ENCODE peak calls at places on chromosomes 7 and 10, in eight cellular contexts. W, R, A, I, T, Y, M and F are unnamed samples.

GRCh38 chr10:71255817-71256660 is 43.7 kb downstream of the UNC5B start:
- DNase-seq in R (no peak), W (no peak), I (peak), A (no peak), Y (peak), M (no peak), T (peak), F (peak)

GRCh38 chr10:6924166-6924565 is 344.1 kb upstream of the PRKCQ start:
- DNase-seq in T (no peak), Y (no peak), I (peak), A (no peak), W (no peak), R (no peak), M (no peak), F (peak)

GRCh38 chr7:1748076-1748750 is 78.1 kb downstream of the ELFN1 start:
- DNase-seq in M (no peak), A (no peak), I (no peak), Y (no peak), R (no peak), T (no peak), W (no peak), F (no peak)

GRCh38 chr7:103644319-103644718 is 198.3 kb upstream of the SLC26A5 start:
- DNase-seq in Y (no peak), I (no peak), R (no peak), M (no peak), T (no peak), A (no peak), W (no peak), F (no peak)

GRCh38 chr10:110040767-110041478 is 33.1 kb downstream of the ADD3 start:
- DNase-seq in M (no peak), R (no peak), I (no peak), A (no peak), Y (no peak), W (no peak), T (no peak), F (no peak)

GRCh38 chr10:106925187-106925586 is 239.3 kb downstream of the SORCS1 start:
- DNase-seq in W (no peak), A (no peak), T (no peak), R (no peak), I (no peak), Y (no peak), M (no peak), F (no peak)

GRCh38 chr10:9262770-9263169 is 1208.3 kb downstream of the GATA3 start:
- DNase-seq in A (no peak), I (no peak), Y (no peak), T (no peak), R (no peak), W (no peak), M (no peak), F (peak)

GRCh38 chr10:43058716-43059335 is 18.0 kb upstream of the RET start:
- DNase-seq in W (no peak), R (no peak), M (no peak), A (no peak), T (no peak), I (no peak), Y (peak), F (no peak)

GRCh38 chr7:2514473-2515423 is 4.8 kb upstream of the LFNG start:
- DNase-seq in I (no peak), R (no peak), T (no peak), A (no peak), M (no peak), Y (no peak), W (no peak), F (no peak)

GRCh38 chr10:117412469-117413005 is 37.3 kb upstream of the PDZD8 start:
- DNase-seq in A (no peak), T (no peak), R (no peak), M (no peak), W (peak), Y (no peak), I (no peak), F (no peak)

GRCh38 chr7:138738114-138738513 is 37.0 kb upstream of the SVOPL start:
- DNase-seq in M (no peak), T (no peak), R (no peak), W (no peak), Y (no peak), A (no peak), I (no peak), F (no peak)

GRCh38 chr7:111159426-111159825 is 68.5 kb downstream of the LRRN3 start:
- DNase-seq in Y (no peak), R (no peak), W (no peak), M (no peak), I (peak), A (no peak), T (no peak), F (no peak)

GRCh38 chr7:140230517-140230861 is 53.7 kb upstream of the KDM7A start:
- DNase-seq in Y (peak), I (peak), T (no peak), A (no peak), M (peak), W (peak), R (no peak), F (peak)

GRCh38 chr7:232571-233455 is 40.4 kb downstream of the FAM20C start:
- DNase-seq in A (no peak), R (no peak), Y (no peak), I (no peak), M (no peak), W (no peak), T (no peak), F (no peak)

GRCh38 chr10:113960617-113961260 is 82.9 kb upstream of the ADRB1 start:
- DNase-seq in T (no peak), W (peak), R (no peak), M (no peak), A (no peak), I (peak), Y (no peak), F (peak)

GRCh38 chr10:26721561-26721960 is 24.1 kb downstream of the PDSS1 start:
- DNase-seq in T (no peak), W (no peak), Y (no peak), R (no peak), A (no peak), M (no peak), I (no peak), F (no peak)

GRCh38 chr7:158396301-158396905 is 191.2 kb downstream of the PTPRN2 start:
- DNase-seq in R (no peak), A (no peak), M (no peak), T (no peak), W (no peak), Y (no peak), I (no peak), F (no peak)

GRCh38 chr7:2928256-2928612 is 84.1 kb upstream of the GNA12 start:
- DNase-seq in T (no peak), A (peak), W (peak), M (no peak), I (no peak), R (peak), Y (no peak), F (no peak)

GRCh38 chr10:119896061-119896655 is 3.6 kb downstream of the SEC23IP start:
- DNase-seq in M (no peak), A (no peak), T (no peak), W (no peak), R (no peak), Y (no peak), I (peak), F (peak)

GRCh38 chr10:11336703-11337102 is 274.7 kb downstream of the USP6NL start:
- DNase-seq in R (no peak), I (no peak), A (no peak), T (no peak), M (no peak), Y (no peak), W (no peak), F (no peak)

GRCh38 chr10:65846949-65847348 is 1078.9 kb upstream of the LRRTM3 start:
- DNase-seq in I (no peak), Y (no peak), W (no peak), A (no peak), M (no peak), T (no peak), R (no peak), F (no peak)

GRCh38 chr7:83119496-83119895 is 43.2 kb downstream of the PCLO start:
- DNase-seq in R (no peak), Y (no peak), I (peak), A (no peak), T (no peak), M (no peak), W (no peak), F (no peak)

GRCh38 chr10:4069491-4069890 is 284.5 kb upstream of the KLF6 start:
- DNase-seq in I (peak), W (no peak), A (no peak), T (no peak), M (no peak), R (no peak), Y (no peak), F (no peak)

GRCh38 chr10:52949899-52950298 is 177.3 kb upstream of the MBL2 start:
- DNase-seq in R (no peak), I (no peak), M (no peak), Y (no peak), A (no peak), T (no peak), W (no peak), F (peak)

GRCh38 chr10:4684434-4684833 is 141.6 kb upstream of the AKR1E2 start:
- DNase-seq in W (no peak), T (no peak), Y (no peak), R (no peak), A (no peak), I (peak), M (no peak), F (no peak)

GRCh38 chr7:28984631-28985030 is 26.5 kb upstream of the TRIL start:
- DNase-seq in I (peak), T (no peak), M (no peak), R (no peak), Y (peak), A (no peak), W (no peak), F (peak)

GRCh38 chr10:102656026-102656425 is 11.7 kb downstream of the TRIM8 start:
- DNase-seq in W (no peak), I (no peak), M (no peak), Y (no peak), T (no peak), A (no peak), R (no peak), F (no peak)

GRCh38 chr7:33669251-33669670 is 236.1 kb upstream of the BMPER start:
- DNase-seq in R (no peak), I (peak), Y (no peak), M (no peak), W (no peak), T (no peak), A (no peak), F (no peak)

GRCh38 chr10:23534328-23534727 is 95.5 kb downstream of the OTUD1 start:
- DNase-seq in W (no peak), R (no peak), M (no peak), A (no peak), Y (no peak), T (no peak), I (no peak), F (no peak)

GRCh38 chr7:54544356-54545240 is 2.4 kb downstream of the VSTM2A start:
- DNase-seq in A (no peak), T (no peak), R (no peak), Y (peak), W (no peak), M (peak), I (no peak), F (no peak)

GRCh38 chr10:62935022-62935421 is 118.9 kb upstream of the EGR2 start:
- DNase-seq in T (no peak), A (no peak), M (no peak), R (no peak), W (no peak), I (no peak), Y (no peak), F (no peak)

GRCh38 chr10:122326385-122326784 is 48.1 kb upstream of the PLEKHA1 start:
- DNase-seq in W (no peak), M (no peak), I (no peak), R (no peak), Y (no peak), T (no peak), A (no peak), F (no peak)

GRCh38 chr10:124005091-124005490 is 88.3 kb downstream of the CHST15 start:
- DNase-seq in M (peak), R (peak), Y (no peak), W (peak), T (no peak), I (no peak), A (no peak), F (no peak)
- TF ChIP-seq CTCF in M (no peak), R (no peak), Y (no peak), W (no peak), T (no peak), I (no peak), A (no peak), F (no peak)

DNA sequence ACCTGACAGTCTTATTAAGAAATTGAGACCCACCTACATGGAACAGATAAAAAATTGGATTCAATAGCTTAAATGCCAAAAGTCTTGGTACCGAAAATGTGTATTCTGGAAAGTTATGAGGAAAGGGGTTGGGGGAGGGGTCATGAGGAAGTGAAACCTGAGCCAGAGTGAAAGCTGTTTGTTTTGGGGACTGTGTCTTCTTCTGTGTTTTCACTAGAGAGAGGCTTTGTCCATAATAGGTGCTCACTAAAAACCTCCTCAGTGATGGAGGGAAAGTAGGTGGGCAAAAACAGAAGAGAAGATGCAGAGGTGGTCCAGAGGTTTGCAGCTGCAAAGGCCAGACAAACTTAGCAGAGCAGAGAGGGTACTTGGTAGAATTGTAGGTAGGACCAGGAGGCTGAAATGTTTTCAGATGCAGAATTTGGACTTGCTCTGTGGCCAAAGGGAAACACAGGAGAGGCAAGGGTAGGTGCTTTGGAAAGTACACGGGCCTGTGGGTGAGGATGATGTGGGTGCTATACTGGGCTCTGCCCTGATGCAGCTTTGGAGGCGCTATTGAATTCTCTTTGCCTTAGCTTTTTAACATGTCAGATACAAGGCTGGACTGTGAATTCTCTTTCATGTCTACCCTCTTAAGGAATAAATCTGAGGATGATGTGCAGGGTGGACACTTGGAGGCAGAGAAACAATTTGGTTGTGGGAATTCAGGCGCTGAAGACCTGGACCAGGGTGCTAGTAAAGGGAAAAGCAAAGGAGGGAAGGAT is 254.6 kb downstream of the PTEN start:
- DNase-seq in T (peak), A (no peak), R (no peak), I (peak), Y (peak), M (no peak), W (no peak), F (no peak)
- TF ChIP-seq CTCF in T (peak), A (no peak), R (no peak), I (peak), Y (peak), M (no peak), W (no peak), F (no peak)

GRCh38 chr7:43092819-43093218 is 19.6 kb upstream of the HECW1 start:
- DNase-seq in R (no peak), I (no peak), M (no peak), A (no peak), Y (no peak), T (no peak), W (no peak), F (no peak)

GRCh38 chr7:43099750-43100149 is 12.7 kb upstream of the HECW1 start:
- DNase-seq in M (no peak), A (no peak), R (no peak), I (no peak), Y (no peak), W (no peak), T (no peak), F (no peak)

DNA sequence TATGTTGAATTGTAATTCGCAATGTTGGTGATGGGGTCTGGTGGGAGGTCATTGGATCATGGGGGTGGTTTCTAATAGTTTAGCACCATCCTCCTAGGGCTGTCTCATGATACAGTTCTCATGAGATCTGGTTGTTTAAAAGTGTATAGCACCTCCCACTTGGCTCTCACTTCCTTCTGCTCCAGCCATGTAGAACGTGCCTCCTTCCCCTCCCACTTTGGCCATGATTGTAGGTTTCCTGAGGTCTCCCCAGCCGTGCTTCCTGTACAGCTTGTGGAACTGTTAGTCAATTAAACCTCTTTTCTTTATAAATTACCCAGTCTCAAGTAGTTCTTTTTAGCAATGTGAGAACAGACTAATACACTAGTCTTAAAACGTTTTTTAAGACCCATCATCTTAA is 15.6 kb upstream of the HECW1 start:
- DNase-seq in A (no peak), M (no peak), W (no peak), Y (no peak), I (no peak), T (no peak), R (no peak), F (no peak)
- TF ChIP-seq CTCF in A (no peak), M (no peak), W (no peak), Y (no peak), I (no peak), T (no peak), R (no peak), F (no peak)

DNA sequence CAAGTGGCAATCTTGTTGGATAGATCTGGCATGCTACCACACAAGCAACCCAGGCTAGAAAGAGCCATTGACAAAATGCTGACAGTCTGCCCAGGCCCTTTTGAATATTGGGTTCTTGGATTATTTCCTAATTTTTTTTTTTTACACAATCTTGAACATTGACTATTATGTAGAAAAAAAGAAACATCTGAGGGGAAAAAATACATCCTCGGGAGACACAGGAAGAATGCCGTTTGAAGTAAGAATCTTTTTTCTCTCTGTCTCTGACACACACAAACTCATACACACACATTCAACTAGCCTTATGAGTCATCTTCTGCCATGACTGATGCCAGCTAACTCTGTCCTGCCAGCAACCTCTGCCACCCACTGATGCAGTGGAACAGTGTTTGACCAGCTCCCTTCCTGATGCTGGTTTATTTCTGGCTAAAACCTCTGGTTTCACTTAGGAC is 47.2 kb downstream of the SORBS1 start:
- DNase-seq in W (no peak), A (peak), I (peak), M (no peak), T (no peak), R (no peak), Y (no peak), F (peak)
- TF ChIP-seq CTCF in W (no peak), A (no peak), I (no peak), M (no peak), T (no peak), R (no peak), Y (no peak), F (no peak)

GRCh38 chr7:6553460-6554044 is 2.3 kb upstream of the GRID2IP start:
- DNase-seq in A (no peak), W (no peak), I (no peak), T (no peak), R (no peak), Y (no peak), M (no peak), F (no peak)
- TF ChIP-seq CTCF in A (no peak), W (no peak), I (no peak), T (peak), R (no peak), Y (peak), M (no peak), F (peak)

DNA sequence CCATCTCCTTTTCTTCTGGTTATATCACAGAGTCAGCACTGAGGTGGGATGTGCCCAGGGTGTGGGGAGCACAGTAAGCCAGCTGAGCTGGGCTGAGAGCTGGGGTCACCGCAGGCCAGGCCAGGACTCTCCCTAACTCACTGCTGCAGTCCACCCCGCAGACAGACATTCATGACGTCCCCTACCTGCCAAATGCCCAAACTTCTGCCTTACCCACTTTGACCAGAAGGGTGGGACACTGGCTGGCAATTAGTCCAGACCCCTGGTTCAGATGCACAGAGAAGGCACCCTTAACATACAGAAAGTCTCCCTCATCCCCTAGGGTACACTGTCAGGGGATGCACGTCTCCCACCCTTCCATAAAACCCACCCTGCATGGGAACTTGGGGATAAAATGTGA is 2.1 kb downstream of the DRGX start:
- DNase-seq in I (no peak), W (peak), A (no peak), R (no peak), T (no peak), M (no peak), Y (no peak), F (no peak)
- TF ChIP-seq CTCF in I (no peak), W (no peak), A (no peak), R (no peak), T (peak), M (peak), Y (peak), F (peak)

GRCh38 chr10:84214612-84215235 is 10.6 kb downstream of the LRIT2 start:
- DNase-seq in R (no peak), Y (no peak), M (peak), A (no peak), W (peak), T (peak), I (peak), F (no peak)
- TF ChIP-seq CTCF in R (no peak), Y (peak), M (peak), A (peak), W (no peak), T (peak), I (peak), F (no peak)

GRCh38 chr7:114919587-114919986 is 2.3 kb upstream of the MDFIC start:
- DNase-seq in R (no peak), M (no peak), W (no peak), I (no peak), T (no peak), Y (no peak), A (no peak), F (no peak)
- TF ChIP-seq CTCF in R (no peak), M (no peak), W (no peak), I (no peak), T (no peak), Y (no peak), A (no peak), F (no peak)

GRCh38 chr10:29873941-29874340 is 185.4 kb downstream of the JCAD start:
- DNase-seq in T (no peak), R (no peak), A (no peak), W (no peak), Y (no peak), I (no peak), M (no peak), F (no peak)

GRCh38 chr10:29870522-29871044 is 188.8 kb downstream of the JCAD start:
- DNase-seq in I (no peak), R (no peak), M (no peak), A (no peak), W (no peak), Y (no peak), T (no peak), F (no peak)

GRCh38 chr10:29866356-29866755 is 193.0 kb downstream of the JCAD start:
- DNase-seq in M (no peak), Y (no peak), T (no peak), R (no peak), A (no peak), W (no peak), I (no peak), F (no peak)

GRCh38 chr10:29865700-29866355 is 193.6 kb downstream of the JCAD start:
- DNase-seq in M (no peak), R (no peak), T (peak), W (peak), A (no peak), I (peak), Y (no peak), F (peak)

GRCh38 chr10:29869593-29869992 is 189.8 kb downstream of the JCAD start:
- DNase-seq in T (no peak), R (no peak), A (no peak), Y (no peak), W (no peak), I (no peak), M (no peak), F (no peak)
- TF ChIP-seq CTCF in T (no peak), R (no peak), A (no peak), Y (no peak), W (no peak), I (no peak), M (no peak), F (no peak)